ENCODE peak calls at places on chromosomes 3 and 15, in four cellular contexts. X, E, L and S are unnamed samples.

GRCh38 chr3:177686671-177687070 is 489.4 kb upstream of the TBL1XR1 start:
- DNase-seq in X (no peak), E (no peak), L (no peak), S (no peak)

GRCh38 chr3:177606891-177607290 is 409.6 kb upstream of the TBL1XR1 start:
- DNase-seq in X (no peak), E (no peak), L (no peak), S (no peak)

GRCh38 chr3:29349049-29349448 is 68.2 kb downstream of the RBMS3 start:
- DNase-seq in X (no peak), E (no peak), L (no peak), S (no peak)

GRCh38 chr3:172332256-172333041 is 115.8 kb downstream of the GHSR start:
- DNase-seq in X (no peak), E (peak; percentile 82), L (peak; percentile 60), S (peak; percentile 86)

GRCh38 chr15:24879492-24879891 is 75.3 kb upstream of the SNRPN start:
- DNase-seq in X (no peak), E (no peak), L (no peak), S (no peak)

GRCh38 chr3:128133273-128133883 is 9.8 kb upstream of the RUVBL1 start:
- DNase-seq in X (no peak), E (peak; percentile 65), L (peak; percentile 60), S (no peak)

GRCh38 chr15:27935328-27935727 is 163.8 kb downstream of the OCA2 start:
- DNase-seq in X (no peak), E (no peak), L (no peak), S (no peak)

GRCh38 chr3:187947927-187948682 is 202.8 kb upstream of the BCL6 start:
- DNase-seq in X (no peak), E (no peak), L (no peak), S (no peak)

GRCh38 chr15:44101286-44101685 is 93.8 kb downstream of the FRMD5 start:
- DNase-seq in X (no peak), E (no peak), L (peak; percentile 25), S (no peak)

GRCh38 chr3:175731543-175731942 is 872.4 kb downstream of the NAALADL2 start:
- DNase-seq in X (no peak), E (no peak), L (no peak), S (no peak)

GRCh38 chr15:98767692-98768091 is 119.4 kb downstream of the IGF1R start:
- DNase-seq in X (no peak), E (no peak), L (no peak), S (no peak)

GRCh38 chr3:72991522-72991921 is 5.1 kb upstream of the PPP4R2 start:
- DNase-seq in X (no peak), E (no peak), L (no peak), S (no peak)

GRCh38 chr3:192038726-192039125 is 577.8 kb downstream of the PYDC2 start:
- DNase-seq in X (no peak), E (peak; percentile 43), L (no peak), S (no peak)

GRCh38 chr15:33810806-33811205 is 157.5 kb upstream of the CHRM5 start:
- DNase-seq in X (no peak), E (no peak), L (no peak), S (no peak)

GRCh38 chr3:60017631-60018030 is 967.8 kb upstream of the CFAP20DC start:
- DNase-seq in X (no peak), E (no peak), L (no peak), S (no peak)

GRCh38 chr3:51075221-51075775 is 309.8 kb upstream of the MANF start:
- DNase-seq in X (no peak), E (no peak), L (no peak), S (no peak)

GRCh38 chr15:91472316-91472756 is 372.3 kb downstream of the SV2B start:
- DNase-seq in X (no peak), E (no peak), L (no peak), S (no peak)

GRCh38 chr3:168216851-168217250 is 121.1 kb upstream of the GOLIM4 start:
- DNase-seq in X (no peak), E (no peak), L (no peak), S (no peak)

GRCh38 chr3:150235799-150236198 is 172.3 kb upstream of the TSC22D2 start:
- DNase-seq in X (no peak), E (peak; percentile 51), L (peak; percentile 66), S (no peak)

GRCh38 chr15:43107741-43108140 is 1.9 kb upstream of the UBR1 start:
- DNase-seq in X (no peak), E (no peak), L (no peak), S (no peak)

GRCh38 chr15:101276501-101277037 is 716 bp downstream of the SELENOS start:
- DNase-seq in X (no peak), E (no peak), L (peak; percentile 41), S (no peak)

GRCh38 chr3:28674212-28674611 is 325.6 kb upstream of the AZI2 start:
- DNase-seq in X (no peak), E (no peak), L (no peak), S (no peak)

GRCh38 chr15:101092186-101092866 is 159.5 kb downstream of the CHSY1 start:
- DNase-seq in X (no peak), E (no peak), L (no peak), S (no peak)

GRCh38 chr3:98901032-98901464 is 447 bp downstream of the DCBLD2 start:
- DNase-seq in X (peak; percentile 87), E (peak; percentile 60), L (no peak), S (peak; percentile 64)

GRCh38 chr3:147406255-147407023 is at the start of gene ZIC4:
- DNase-seq in X (no peak), E (no peak), L (no peak), S (no peak)

GRCh38 chr3:147407107-147407494 is 758 bp upstream of the ZIC4 start:
- DNase-seq in X (no peak), E (peak; percentile 14), L (no peak), S (no peak)

GRCh38 chr3:147404000-147404799 is 2.1 kb downstream of the ZIC4 start:
- DNase-seq in X (no peak), E (peak; percentile 8), L (no peak), S (no peak)

GRCh38 chr3:147405552-147406254 is 640 bp downstream of the ZIC4 start:
- DNase-seq in X (no peak), E (no peak), L (no peak), S (no peak)

DNA sequence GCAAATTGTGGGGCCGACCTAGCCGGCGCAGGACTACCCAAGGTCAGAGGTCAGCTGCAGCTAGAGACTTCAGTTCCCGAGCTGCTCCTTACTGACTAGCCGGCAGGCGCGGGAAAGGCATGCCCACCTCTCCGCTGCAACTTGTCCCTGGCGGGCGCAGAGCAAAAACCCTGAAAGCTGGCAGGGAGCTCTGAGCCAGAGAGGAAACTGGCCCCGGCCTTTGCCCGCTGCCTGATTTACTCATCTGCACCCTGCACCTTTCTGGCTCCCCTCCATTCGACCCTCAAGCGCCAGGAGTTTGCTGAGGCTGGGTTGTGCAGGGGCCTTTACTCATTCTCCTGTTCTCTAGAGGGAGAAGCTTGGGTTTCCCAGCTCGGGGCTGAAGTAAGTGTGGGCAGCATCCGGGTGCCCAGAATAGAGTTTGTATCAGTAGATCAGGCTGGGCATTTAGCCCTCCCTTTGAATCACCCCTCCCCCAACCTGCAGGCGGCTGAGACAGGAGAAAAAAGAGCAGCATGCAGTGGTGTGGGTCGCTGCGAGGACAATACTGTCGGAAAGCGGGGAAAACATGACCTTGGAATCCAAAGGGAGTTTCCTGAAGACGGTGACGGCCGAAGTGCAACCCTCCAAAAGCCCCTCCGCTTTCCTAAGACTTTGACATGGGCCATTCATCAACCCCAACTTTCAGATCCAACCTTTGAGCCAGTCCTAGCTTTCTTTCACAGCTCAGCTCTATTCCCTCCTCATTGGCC is 1.4 kb downstream of the ZIC4 start:
- DNase-seq in X (no peak), E (peak; percentile 5), L (no peak), S (no peak)
- H3K27me3 ChIP-seq in X (peaks cover 100% of the 10 kb centered on the region), E (peaks cover 93% of the 10 kb centered on the region), L (no peaks in the 10 kb centered on the region), S (no peaks in the 10 kb centered on the region)

GRCh38 chr3:138946554-138947302 is at the start of the genes FOXL2 and FOXL2NB:
- DNase-seq in X (peak; percentile 81), E (peak; percentile 71), L (no peak), S (peak; percentile 53)

GRCh38 chr3:138949002-138949418 is 2.0 kb downstream of the FOXL2NB start:
- DNase-seq in X (no peak), E (no peak), L (no peak), S (no peak)

GRCh38 chr3:138945646-138946553 is 1.0 kb downstream of the FOXL2 start:
- DNase-seq in X (peak; percentile 75), E (no peak), L (no peak), S (peak; percentile 18)

GRCh38 chr3:138948371-138949001 is 1.5 kb downstream of the FOXL2NB start:
- DNase-seq in X (no peak), E (no peak), L (no peak), S (no peak)

DNA sequence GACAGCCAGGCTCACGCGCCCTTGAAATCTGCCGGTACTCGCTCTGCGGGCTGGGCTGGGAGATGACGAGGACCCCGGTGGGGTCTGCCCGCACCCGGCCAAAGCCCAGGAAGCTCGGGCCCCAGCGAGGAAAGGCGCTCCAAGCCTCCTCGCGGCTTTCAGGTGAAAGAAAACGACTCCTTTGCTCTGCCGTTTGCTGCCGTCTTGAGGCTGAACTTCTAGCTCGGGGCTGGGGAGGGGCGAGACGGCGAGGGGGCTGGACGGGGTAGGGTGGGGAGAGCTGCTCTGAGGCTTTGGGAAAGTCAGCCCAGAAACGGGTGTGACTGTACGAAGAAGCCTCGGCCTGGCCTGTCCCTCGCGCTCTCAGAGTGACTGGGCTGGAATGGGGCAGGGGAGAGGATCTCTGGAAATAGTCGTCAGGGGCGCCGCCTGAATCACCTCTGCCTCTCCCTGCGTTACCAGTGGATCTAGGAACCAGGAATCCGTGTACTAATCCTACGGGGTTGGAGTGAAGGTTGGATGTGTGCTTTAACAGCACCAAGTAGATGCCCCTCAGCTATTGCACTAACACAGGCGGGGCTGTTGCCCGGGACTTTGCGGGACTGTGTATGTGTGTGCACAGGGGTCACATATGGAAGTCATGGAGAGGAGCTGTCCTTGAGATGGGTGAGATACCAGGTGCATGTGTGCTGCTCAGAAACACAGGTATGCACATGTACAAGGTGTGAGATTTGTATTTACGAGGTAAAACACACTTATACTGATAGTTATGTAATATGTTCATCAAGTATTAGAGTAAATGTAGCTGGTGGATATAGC is 495 bp downstream of the FOXL2NB start:
- DNase-seq in X (peak; percentile 38), E (no peak), L (no peak), S (no peak)
- H3K27me3 ChIP-seq in X (peaks cover 100% of the 10 kb centered on the region), E (peaks cover 60% of the 10 kb centered on the region), L (peaks cover 82% of the 10 kb centered on the region), S (no peaks in the 10 kb centered on the region)

DNA sequence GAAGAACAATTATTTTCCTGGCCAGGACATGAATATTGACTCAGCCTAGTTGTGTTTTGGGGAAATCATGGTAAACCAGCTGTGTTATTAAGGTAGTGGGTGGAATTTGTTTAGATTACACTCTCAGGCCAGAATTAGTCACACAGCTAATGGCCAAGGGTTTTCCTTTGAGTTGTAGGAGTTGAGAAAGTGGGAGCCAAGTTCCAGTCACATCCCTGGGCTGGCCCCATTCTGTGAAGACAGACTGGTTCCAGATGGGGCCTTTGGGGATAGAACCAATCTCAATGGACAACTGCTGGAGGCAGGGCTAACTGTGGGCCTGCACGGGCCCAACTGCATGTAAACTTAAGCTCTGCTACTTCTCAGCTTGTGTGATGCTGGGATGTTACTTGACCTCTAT is 1.4 kb upstream of the RASL12 start:
- DNase-seq in X (no peak), E (no peak), L (peak; percentile 83), S (no peak)
- H3K27me3 ChIP-seq in X (peaks cover 56% of the 10 kb centered on the region), E (peaks cover 25% of the 10 kb centered on the region), L (no peaks in the 10 kb centered on the region), S (no peaks in the 10 kb centered on the region)

DNA sequence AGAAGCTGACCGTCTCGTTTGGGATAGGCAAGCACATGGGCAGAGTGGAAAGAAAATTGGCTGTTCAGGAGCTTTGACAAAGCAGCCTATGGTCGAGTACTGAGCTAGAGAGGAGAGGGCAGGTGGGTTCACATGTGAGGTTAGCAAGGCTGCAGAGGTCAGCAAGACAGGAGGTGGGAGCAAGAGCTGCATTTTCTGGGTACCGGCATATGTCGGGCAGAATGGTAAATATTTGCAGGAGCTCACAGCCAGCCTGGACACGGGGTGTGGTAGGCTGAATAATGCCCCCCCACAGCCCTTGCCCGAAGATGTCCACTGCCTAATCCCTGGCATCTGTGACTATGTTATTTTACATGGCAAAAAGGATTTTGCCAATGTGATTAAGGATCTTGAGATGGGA is 8.3 kb downstream of the RARRES1 start:
- DNase-seq in X (no peak), E (no peak), L (no peak), S (no peak)
- H3K27me3 ChIP-seq in X (no peaks in the 10 kb centered on the region), E (no peaks in the 10 kb centered on the region), L (no peaks in the 10 kb centered on the region), S (no peaks in the 10 kb centered on the region)

GRCh38 chr3:182143903-182144302 is 432.2 kb downstream of the SOX2 start:
- DNase-seq in X (no peak), E (no peak), L (no peak), S (no peak)
- H3K27me3 ChIP-seq in X (no peaks in the 10 kb centered on the region), E (no peaks in the 10 kb centered on the region), L (no peaks in the 10 kb centered on the region), S (no peaks in the 10 kb centered on the region)